ENCODE peak calls at places on chromosomes 1 and 21, in six cellular contexts. One of them, this sample, is unnamed. For H3K4me1, the result is how much of the 10 kb centered on the place peaks cover.

GRCh38 chr1:22038036-22038435 is 14.5 kb upstream of the CDC42 start:
- DNase-seq in Peyer's patch: no peak
- DNase-seq in prostate gland: no peak
- DNase-seq in psoas muscle: peak
- DNase-seq in lung: no peak
- DNase-seq in suprapubic skin: no peak
- DNase-seq in this sample: no peak

GRCh38 chr1:56844709-56845108 is 9.9 kb upstream of the C8A start:
- DNase-seq in Peyer's patch: no peak
- DNase-seq in prostate gland: no peak
- DNase-seq in psoas muscle: no peak
- DNase-seq in lung: no peak
- DNase-seq in suprapubic skin: no peak
- DNase-seq in this sample: no peak

GRCh38 chr21:10272216-10272615 is 249.2 kb upstream of the TPTE start:
- DNase-seq in Peyer's patch: peak
- DNase-seq in prostate gland: no peak
- DNase-seq in psoas muscle: peak
- DNase-seq in lung: peak
- DNase-seq in suprapubic skin: peak
- DNase-seq in this sample: peak

GRCh38 chr21:36059823-36060158 is 535 bp downstream of the SETD4 start:
- DNase-seq in Peyer's patch: peak
- DNase-seq in prostate gland: peak
- DNase-seq in psoas muscle: peak
- DNase-seq in lung: peak
- DNase-seq in suprapubic skin: no peak
- DNase-seq in this sample: peak

GRCh38 chr1:180641662-180642061 is 9.8 kb downstream of the XPR1 start:
- DNase-seq in Peyer's patch: no peak
- DNase-seq in prostate gland: no peak
- DNase-seq in psoas muscle: no peak
- DNase-seq in lung: no peak
- DNase-seq in suprapubic skin: no peak
- DNase-seq in this sample: no peak

GRCh38 chr1:168926236-168926635 is 180.3 kb upstream of the ATP1B1 start:
- DNase-seq in Peyer's patch: no peak
- DNase-seq in prostate gland: no peak
- DNase-seq in psoas muscle: no peak
- DNase-seq in lung: no peak
- DNase-seq in suprapubic skin: no peak
- DNase-seq in this sample: no peak

GRCh38 chr1:219573960-219574359 is 38.9 kb downstream of the ZC3H11B start:
- DNase-seq in Peyer's patch: no peak
- DNase-seq in prostate gland: no peak
- DNase-seq in psoas muscle: no peak
- DNase-seq in lung: no peak
- DNase-seq in suprapubic skin: no peak
- DNase-seq in this sample: no peak

GRCh38 chr1:238380167-238380566 is 489.4 kb upstream of the ZP4 start:
- DNase-seq in Peyer's patch: no peak
- DNase-seq in prostate gland: no peak
- DNase-seq in psoas muscle: no peak
- DNase-seq in lung: no peak
- DNase-seq in suprapubic skin: no peak
- DNase-seq in this sample: no peak

GRCh38 chr1:110255388-110255787 is 45.3 kb downstream of the KCNC4 start:
- DNase-seq in Peyer's patch: no peak
- DNase-seq in prostate gland: no peak
- DNase-seq in psoas muscle: no peak
- DNase-seq in lung: no peak
- DNase-seq in suprapubic skin: no peak
- DNase-seq in this sample: no peak

GRCh38 chr1:59057211-59057694 is 239.6 kb upstream of the FGGY start:
- DNase-seq in Peyer's patch: no peak
- DNase-seq in prostate gland: peak
- DNase-seq in psoas muscle: peak
- DNase-seq in lung: peak
- DNase-seq in suprapubic skin: peak
- DNase-seq in this sample: peak

GRCh38 chr1:4380564-4381168 is 273.7 kb upstream of the AJAP1 start:
- DNase-seq in Peyer's patch: no peak
- DNase-seq in prostate gland: no peak
- DNase-seq in psoas muscle: no peak
- DNase-seq in lung: no peak
- DNase-seq in suprapubic skin: no peak
- DNase-seq in this sample: no peak

GRCh38 chr1:156420209-156421061 is 51.4 kb downstream of the RHBG start:
- DNase-seq in Peyer's patch: no peak
- DNase-seq in prostate gland: no peak
- DNase-seq in psoas muscle: no peak
- DNase-seq in lung: no peak
- DNase-seq in suprapubic skin: no peak
- DNase-seq in this sample: no peak

GRCh38 chr1:201360901-201361651 is 16.4 kb downstream of the TNNT2 start:
- DNase-seq in Peyer's patch: no peak
- DNase-seq in prostate gland: no peak
- DNase-seq in psoas muscle: peak
- DNase-seq in lung: no peak
- DNase-seq in suprapubic skin: no peak
- DNase-seq in this sample: no peak

GRCh38 chr21:31887596-31887920 is 14.7 kb downstream of the HUNK start:
- DNase-seq in Peyer's patch: no peak
- DNase-seq in prostate gland: no peak
- DNase-seq in psoas muscle: peak
- DNase-seq in lung: no peak
- DNase-seq in suprapubic skin: no peak
- DNase-seq in this sample: no peak

GRCh38 chr21:16116798-16117197 is 387.0 kb downstream of the USP25 start:
- DNase-seq in Peyer's patch: no peak
- DNase-seq in prostate gland: no peak
- DNase-seq in psoas muscle: no peak
- DNase-seq in lung: no peak
- DNase-seq in suprapubic skin: no peak
- DNase-seq in this sample: no peak

GRCh38 chr1:63668298-63668697 is 75.1 kb downstream of the PGM1 start:
- DNase-seq in Peyer's patch: no peak
- DNase-seq in prostate gland: no peak
- DNase-seq in psoas muscle: no peak
- DNase-seq in lung: no peak
- DNase-seq in suprapubic skin: no peak
- DNase-seq in this sample: no peak

GRCh38 chr1:11596295-11596694 is 57.9 kb downstream of the FBXO2 start:
- DNase-seq in Peyer's patch: no peak
- DNase-seq in prostate gland: no peak
- DNase-seq in psoas muscle: no peak
- DNase-seq in lung: no peak
- DNase-seq in suprapubic skin: no peak
- DNase-seq in this sample: no peak

GRCh38 chr1:74505133-74505532 is 7.3 kb downstream of the LRRC53 start:
- DNase-seq in Peyer's patch: no peak
- DNase-seq in prostate gland: no peak
- DNase-seq in psoas muscle: no peak
- DNase-seq in lung: no peak
- DNase-seq in suprapubic skin: no peak
- DNase-seq in this sample: no peak

GRCh38 chr1:88608139-88608943 is 75.7 kb upstream of the PKN2 start:
- DNase-seq in Peyer's patch: no peak
- DNase-seq in prostate gland: no peak
- DNase-seq in psoas muscle: no peak
- DNase-seq in lung: no peak
- DNase-seq in suprapubic skin: no peak
- DNase-seq in this sample: no peak

GRCh38 chr1:54377040-54377691 is 29.0 kb downstream of the SSBP3 start:
- DNase-seq in Peyer's patch: no peak
- DNase-seq in prostate gland: no peak
- DNase-seq in psoas muscle: no peak
- DNase-seq in lung: no peak
- DNase-seq in suprapubic skin: no peak
- DNase-seq in this sample: peak

GRCh38 chr1:54376085-54377039 is 29.8 kb downstream of the SSBP3 start:
- DNase-seq in Peyer's patch: peak
- DNase-seq in prostate gland: no peak
- DNase-seq in psoas muscle: no peak
- DNase-seq in lung: no peak
- DNase-seq in suprapubic skin: no peak
- DNase-seq in this sample: peak

GRCh38 chr1:54374766-54375165 is 31.4 kb downstream of the SSBP3 start:
- DNase-seq in Peyer's patch: no peak
- DNase-seq in prostate gland: no peak
- DNase-seq in psoas muscle: no peak
- DNase-seq in lung: no peak
- DNase-seq in suprapubic skin: no peak
- DNase-seq in this sample: no peak

GRCh38 chr1:54372978-54373377 is 33.2 kb downstream of the SSBP3 start:
- DNase-seq in Peyer's patch: no peak
- DNase-seq in prostate gland: no peak
- DNase-seq in psoas muscle: no peak
- DNase-seq in lung: no peak
- DNase-seq in suprapubic skin: no peak
- DNase-seq in this sample: no peak

GRCh38 chr1:54375331-54376084 is 30.7 kb downstream of the SSBP3 start:
- DNase-seq in Peyer's patch: no peak
- DNase-seq in prostate gland: no peak
- DNase-seq in psoas muscle: no peak
- DNase-seq in lung: no peak
- DNase-seq in suprapubic skin: no peak
- DNase-seq in this sample: peak
- H3K4me1 ChIP-seq in Peyer's patch: under half
- H3K4me1 ChIP-seq in prostate gland: under half
- H3K4me1 ChIP-seq in psoas muscle: half or more
- H3K4me1 ChIP-seq in lung: under half
- H3K4me1 ChIP-seq in suprapubic skin: under half
- H3K4me1 ChIP-seq in this sample: under half

GRCh38 chr1:85494074-85494956 is 29.4 kb upstream of the DDAH1 start:
- DNase-seq in Peyer's patch: no peak
- DNase-seq in prostate gland: no peak
- DNase-seq in psoas muscle: no peak
- DNase-seq in lung: no peak
- DNase-seq in suprapubic skin: no peak
- DNase-seq in this sample: no peak

GRCh38 chr1:85495556-85495955 is 30.6 kb upstream of the DDAH1 start:
- DNase-seq in Peyer's patch: no peak
- DNase-seq in prostate gland: peak
- DNase-seq in psoas muscle: peak
- DNase-seq in lung: peak
- DNase-seq in suprapubic skin: no peak
- DNase-seq in this sample: no peak

GRCh38 chr1:85501355-85501898 is 36.5 kb upstream of the DDAH1 start:
- DNase-seq in Peyer's patch: no peak
- DNase-seq in prostate gland: no peak
- DNase-seq in psoas muscle: no peak
- DNase-seq in lung: no peak
- DNase-seq in suprapubic skin: no peak
- DNase-seq in this sample: no peak

GRCh38 chr1:85494957-85495266 is 30.0 kb upstream of the DDAH1 start:
- DNase-seq in Peyer's patch: no peak
- DNase-seq in prostate gland: peak
- DNase-seq in psoas muscle: no peak
- DNase-seq in lung: no peak
- DNase-seq in suprapubic skin: no peak
- DNase-seq in this sample: no peak

GRCh38 chr1:85496881-85497582 is 32.1 kb upstream of the DDAH1 start:
- DNase-seq in Peyer's patch: no peak
- DNase-seq in prostate gland: no peak
- DNase-seq in psoas muscle: no peak
- DNase-seq in lung: no peak
- DNase-seq in suprapubic skin: no peak
- DNase-seq in this sample: no peak
- H3K4me1 ChIP-seq in Peyer's patch: under half
- H3K4me1 ChIP-seq in prostate gland: under half
- H3K4me1 ChIP-seq in psoas muscle: under half
- H3K4me1 ChIP-seq in lung: under half
- H3K4me1 ChIP-seq in suprapubic skin: under half
- H3K4me1 ChIP-seq in this sample: under half

DNA sequence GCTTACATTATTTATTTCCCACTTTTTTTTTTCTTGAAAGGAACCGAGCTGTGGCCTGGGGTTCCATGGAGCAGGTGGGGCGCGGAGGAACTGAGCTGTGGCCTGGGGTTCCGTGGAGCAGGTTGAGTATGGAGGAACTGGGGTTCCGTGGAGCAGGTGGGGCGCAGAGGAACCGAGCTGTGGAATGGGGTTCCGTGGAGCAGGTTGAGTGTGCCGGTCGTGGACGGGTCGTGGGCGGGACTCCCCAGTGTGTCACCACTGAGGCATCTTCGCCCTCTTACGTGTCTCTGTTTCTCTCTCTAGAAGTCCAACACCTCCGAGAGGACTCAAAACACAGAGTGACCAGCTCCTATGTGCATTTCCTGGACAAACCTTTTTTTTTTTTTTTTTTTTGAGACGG is 1.2 kb upstream of the SCNN1D start:
- DNase-seq in Peyer's patch: no peak
- DNase-seq in prostate gland: no peak
- DNase-seq in psoas muscle: no peak
- DNase-seq in lung: no peak
- DNase-seq in suprapubic skin: no peak
- DNase-seq in this sample: no peak
- H3K4me1 ChIP-seq in Peyer's patch: under half
- H3K4me1 ChIP-seq in prostate gland: under half
- H3K4me1 ChIP-seq in psoas muscle: under half
- H3K4me1 ChIP-seq in lung: under half
- H3K4me1 ChIP-seq in suprapubic skin: under half
- H3K4me1 ChIP-seq in this sample: under half

DNA sequence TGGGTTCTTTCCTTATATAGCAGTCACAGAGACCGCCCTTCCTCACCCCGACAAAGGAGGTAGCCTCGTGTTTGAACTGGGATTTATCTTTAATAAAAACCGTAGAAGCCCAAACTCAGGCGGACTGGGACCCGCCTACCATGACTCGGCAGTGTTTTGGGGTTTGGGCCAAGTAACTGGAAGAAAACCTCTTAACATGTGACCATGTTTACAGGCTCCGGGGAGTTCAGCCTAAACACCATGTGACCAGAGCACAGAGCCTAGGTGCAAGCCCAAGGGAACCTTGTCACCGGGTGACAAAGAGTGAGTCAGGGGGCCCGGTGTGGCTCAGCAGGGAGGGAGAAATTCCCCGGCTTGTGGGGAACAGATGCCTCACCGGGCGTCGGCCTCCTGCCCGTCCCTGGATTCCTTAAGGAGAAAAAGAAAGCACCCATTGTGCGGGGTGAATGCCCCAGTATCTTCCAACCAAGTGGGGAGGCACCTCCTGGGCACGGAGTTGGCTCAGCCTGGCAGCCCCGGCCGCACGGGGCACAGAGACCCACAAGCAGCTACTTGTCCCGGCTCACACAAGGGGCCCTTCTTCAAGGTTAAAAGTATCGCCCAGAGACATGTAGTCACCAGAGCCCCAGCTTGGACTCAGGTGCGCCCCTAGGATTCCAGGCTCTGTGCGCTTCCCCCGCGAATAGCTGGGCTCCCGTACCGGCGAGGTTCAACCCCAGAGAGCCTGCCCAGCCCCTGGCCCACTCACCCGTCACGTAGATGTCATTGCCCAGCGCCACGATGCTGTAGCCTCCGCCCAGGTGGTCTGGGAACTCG is 1.4 kb downstream of the KLHL21 start:
- DNase-seq in Peyer's patch: peak
- DNase-seq in prostate gland: peak
- DNase-seq in psoas muscle: peak
- DNase-seq in lung: peak
- DNase-seq in suprapubic skin: peak
- DNase-seq in this sample: peak
- H3K4me1 ChIP-seq in Peyer's patch: under half
- H3K4me1 ChIP-seq in prostate gland: under half
- H3K4me1 ChIP-seq in psoas muscle: half or more
- H3K4me1 ChIP-seq in lung: under half
- H3K4me1 ChIP-seq in suprapubic skin: half or more
- H3K4me1 ChIP-seq in this sample: half or more

GRCh38 chr1:15758537-15758936 is at the start of gene FBLIM1:
- DNase-seq in Peyer's patch: no peak
- DNase-seq in prostate gland: peak
- DNase-seq in psoas muscle: no peak
- DNase-seq in lung: no peak
- DNase-seq in suprapubic skin: no peak
- DNase-seq in this sample: no peak
- H3K4me1 ChIP-seq in Peyer's patch: under half
- H3K4me1 ChIP-seq in prostate gland: under half
- H3K4me1 ChIP-seq in psoas muscle: under half
- H3K4me1 ChIP-seq in lung: under half
- H3K4me1 ChIP-seq in suprapubic skin: half or more
- H3K4me1 ChIP-seq in this sample: under half